ENCODE peak calls at places on chromosomes 13 and 19, in nine cellular contexts. J is HCT116, R is HL-60, F is HepG2, S is prostate gland, U is upper lobe of left lung, L is stomach, V is GM23338, M is endothelial cell of umbilical vein. A is an unnamed sample.
A peak's percentile ranks its signal among the peaks of the same experiment; 100 is the strongest.

GRCh38 chr13:32264407-32264806 is 50.8 kb downstream of the ZAR1L start:
- DNase-seq in J (no peak), R (no peak), F (no peak), S (no peak), U (no peak), L (peak; percentile 69), V (no peak), M (peak; percentile 98), A (no peak)

GRCh38 chr13:26964278-26965057 is 203.9 kb upstream of the GPR12 start:
- DNase-seq in J (no peak), R (no peak), F (no peak), S (no peak), U (no peak), L (no peak), V (peak; percentile 26), M (no peak), A (no peak)

GRCh38 chr19:49912965-49913685 is 15.9 kb upstream of the ATF5 start:
- DNase-seq in J (no peak), R (no peak), F (peak; percentile 44), S (no peak), U (peak; percentile 69), L (no peak), V (peak; percentile 77), M (no peak), A (no peak)

GRCh38 chr13:39577203-39577602 is 25.8 kb downstream of the LHFPL6 start:
- DNase-seq in J (no peak), R (no peak), F (no peak), S (no peak), U (no peak), L (no peak), V (no peak), M (no peak), A (no peak)

GRCh38 chr13:44300895-44301638 is 72.6 kb upstream of the SERP2 start:
- DNase-seq in J (peak; percentile 36), R (no peak), F (no peak), S (peak; percentile 73), U (no peak), L (peak; percentile 66), V (no peak), M (peak; percentile 74), A (peak; percentile 73)

GRCh38 chr19:51514866-51515481 is 13.4 kb upstream of the SIGLEC12 start:
- DNase-seq in J (peak; percentile 47), R (peak; percentile 70), F (peak; percentile 46), S (no peak), U (no peak), L (no peak), V (peak; percentile 82), M (peak; percentile 55), A (no peak)

GRCh38 chr19:29668746-29669609 is 3.7 kb downstream of the PLEKHF1 start:
- DNase-seq in J (no peak), R (no peak), F (no peak), S (no peak), U (no peak), L (no peak), V (no peak), M (no peak), A (peak; percentile 40)

GRCh38 chr13:52348983-52349780 is 56.8 kb downstream of the THSD1 start:
- DNase-seq in J (peak; percentile 73), R (no peak), F (no peak), S (no peak), U (no peak), L (no peak), V (no peak), M (peak; percentile 51), A (no peak)

GRCh38 chr19:53977429-53977990 is 13.9 kb upstream of the CACNG6 start:
- DNase-seq in J (peak; percentile 70), R (peak; percentile 31), F (peak; percentile 71), S (peak; percentile 66), U (no peak), L (peak; percentile 69), V (peak; percentile 99), M (peak; percentile 90), A (no peak)

GRCh38 chr19:19627716-19628498 is at the start of gene LPAR2:
- DNase-seq in J (peak; percentile 24), R (no peak), F (no peak), S (peak; percentile 69), U (peak; percentile 94), L (peak; percentile 87), V (peak; percentile 78), M (no peak), A (peak; percentile 66)

GRCh38 chr19:48770734-48771472 is 15.6 kb downstream of the FGF21 start:
- DNase-seq in J (no peak), R (no peak), F (no peak), S (no peak), U (peak; percentile 60), L (no peak), V (peak; percentile 59), M (no peak), A (no peak)

GRCh38 chr13:90686438-90686837 is 661.0 kb upstream of the MIR17HG start:
- DNase-seq in J (no peak), R (no peak), F (no peak), S (no peak), U (no peak), L (no peak), V (no peak), M (no peak), A (no peak)

GRCh38 chr13:72313546-72313945 is 413.9 kb downstream of the MZT1 start:
- DNase-seq in J (no peak), R (no peak), F (no peak), S (no peak), U (no peak), L (no peak), V (no peak), M (no peak), A (no peak)

GRCh38 chr13:91774397-91774796 is 376.0 kb downstream of the GPC5 start:
- DNase-seq in J (no peak), R (no peak), F (no peak), S (no peak), U (no peak), L (no peak), V (peak; percentile 2), M (no peak), A (no peak)

GRCh38 chr13:91771229-91771628 is 372.8 kb downstream of the GPC5 start:
- DNase-seq in J (no peak), R (no peak), F (no peak), S (no peak), U (no peak), L (no peak), V (no peak), M (no peak), A (no peak)

GRCh38 chr13:91778123-91778522 is 379.7 kb downstream of the GPC5 start:
- DNase-seq in J (no peak), R (no peak), F (no peak), S (no peak), U (no peak), L (no peak), V (no peak), M (no peak), A (no peak)

DNA sequence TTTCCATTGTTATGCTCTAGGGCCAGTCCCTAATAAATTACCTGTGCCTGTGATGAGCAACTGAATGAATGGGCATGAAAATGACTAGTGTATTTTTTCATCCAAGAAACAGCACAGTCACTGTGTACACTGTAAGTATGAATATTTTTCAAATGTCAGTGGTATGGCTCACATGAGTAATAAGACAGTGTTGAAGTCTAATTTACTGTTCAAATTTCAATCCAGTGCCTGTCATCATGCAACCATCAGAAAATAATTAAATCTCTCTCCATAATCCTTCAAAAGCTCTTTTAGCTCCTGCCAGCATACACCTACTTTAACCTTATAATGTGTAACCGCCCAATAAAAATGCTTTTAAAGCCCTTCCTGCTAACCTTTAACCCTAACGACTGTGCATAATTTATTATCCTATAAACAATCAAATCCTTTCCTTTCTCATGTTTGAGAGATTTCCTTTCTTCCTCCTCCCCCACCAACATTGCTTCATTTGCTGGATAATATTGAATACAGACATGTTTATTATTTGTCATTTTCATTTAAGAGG is 378.3 kb downstream of the GPC5 start:
- DNase-seq in J (no peak), R (no peak), F (no peak), S (no peak), U (no peak), L (no peak), V (no peak), M (no peak), A (no peak)
- TF ChIP-seq POLR2AphosphoS5 in J (no peak), R (no peak), F (no peak), S (no peak), U (no peak), L (no peak), V (no peak), M (no peak), A (no peak)

DNA sequence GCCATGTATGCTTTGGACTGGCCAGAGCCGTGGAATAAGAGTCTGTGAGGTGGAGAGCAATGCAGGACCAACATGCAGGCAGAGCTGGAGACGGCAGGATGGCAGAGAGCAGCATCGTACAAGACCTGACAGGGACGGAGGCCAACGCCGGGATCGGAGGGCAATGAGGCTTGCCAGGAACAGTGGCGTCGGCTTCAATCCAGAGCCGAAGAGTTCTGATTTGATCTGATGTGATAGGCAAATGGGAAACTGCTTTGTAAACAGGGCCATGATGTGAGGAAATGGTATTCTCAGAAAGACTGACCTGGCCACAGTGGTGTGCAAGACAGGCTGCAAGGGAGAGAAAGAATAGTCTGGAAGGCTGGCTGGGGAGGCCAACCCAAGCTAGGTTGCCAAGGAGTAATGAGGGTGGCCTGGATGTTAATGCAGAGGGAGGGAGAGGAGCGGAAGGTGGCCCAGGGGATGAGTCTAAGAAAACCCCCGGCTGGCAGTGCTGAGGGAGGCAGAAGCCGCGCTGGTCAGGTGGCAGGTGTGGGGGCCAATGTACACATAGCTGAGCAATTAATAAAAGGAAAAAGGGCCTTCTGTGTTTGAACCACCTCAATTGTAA is 26.7 kb downstream of the RCBTB2 start:
- DNase-seq in J (no peak), R (no peak), F (no peak), S (peak; percentile 46), U (peak; percentile 27), L (no peak), V (no peak), M (no peak), A (no peak)
- H3K4me3 ChIP-seq in J (no peak overlapping the region), R (no peak overlapping the region), F (no peak overlapping the region), S (no peak overlapping the region), U (no peak overlapping the region), L (no peak overlapping the region), V (no peak overlapping the region), M (no peak overlapping the region), A (no peak overlapping the region)

DNA sequence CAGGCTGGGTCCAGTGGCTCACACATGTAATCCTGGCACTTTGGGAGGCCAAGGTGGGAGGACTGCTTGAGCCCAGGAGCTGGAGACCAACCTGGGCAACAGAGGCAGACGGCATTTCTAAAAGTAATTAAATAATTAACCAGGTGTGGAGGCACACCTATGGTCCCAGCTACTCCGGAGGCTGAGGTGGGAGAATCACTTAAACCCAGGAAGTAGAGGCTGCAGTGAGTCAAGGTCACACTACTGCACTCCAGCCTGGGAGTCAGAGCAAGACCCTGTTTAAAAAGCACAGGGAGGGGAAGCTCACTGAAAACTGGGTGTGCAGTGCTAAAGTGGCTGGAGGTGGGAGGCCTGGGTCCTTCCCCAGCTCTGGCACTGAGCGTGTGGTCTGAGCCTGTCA is 9.7 kb downstream of the LATS2 start:
- DNase-seq in J (no peak), R (no peak), F (no peak), S (no peak), U (no peak), L (no peak), V (no peak), M (no peak), A (no peak)
- TF ChIP-seq POLR2AphosphoS5 in J (no peak), R (no peak), F (no peak), S (no peak), U (no peak), L (no peak), V (no peak), M (no peak), A (no peak)

DNA sequence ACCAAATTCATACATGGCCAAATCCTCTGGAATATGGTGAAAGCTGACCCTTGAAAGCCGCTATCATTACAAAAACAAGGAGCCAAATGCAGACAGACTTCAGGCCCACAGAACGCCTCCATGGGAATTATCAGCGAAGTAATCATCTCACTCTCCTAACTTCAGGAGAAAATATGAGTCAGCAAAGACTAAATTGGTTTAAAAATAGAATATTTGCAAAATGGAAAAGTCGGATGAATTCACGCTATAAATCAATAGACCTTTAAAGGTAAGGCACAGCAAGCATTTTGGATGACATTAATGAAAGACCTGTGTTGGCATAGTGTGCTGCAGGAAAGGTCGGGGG is 5.3 kb downstream of the SACS start:
- DNase-seq in J (no peak), R (no peak), F (no peak), S (no peak), U (no peak), L (no peak), V (no peak), M (peak; percentile 68), A (no peak)
- H3K4me3 ChIP-seq in J (no peak overlapping the region), R (no peak overlapping the region), F (no peak overlapping the region), S (no peak overlapping the region), U (no peak overlapping the region), L (no peak overlapping the region), V (no peak overlapping the region), M (no peak overlapping the region), A (peak overlapping the region; percentile 9)

A was measured in breast epithelium.